ENCODE peak calls at places on chromosomes 11 and 22, in six cellular contexts. One of them, this sample, is unnamed.

GRCh38 chr11:10181811-10182210 is 112.2 kb downstream of the SBF2 start:
- DNase-seq in lower leg skin: no peak
- DNase-seq in RWPE1: peak
- DNase-seq in lower lobe of right lung: no peak
- DNase-seq in cardiac fibroblast: peak
- DNase-seq in GM13976: peak
- DNase-seq in this sample: no peak

GRCh38 chr22:26516503-26516902 is 4.2 kb upstream of the TFIP11 start:
- DNase-seq in lower leg skin: no peak
- DNase-seq in RWPE1: no peak
- DNase-seq in lower lobe of right lung: no peak
- DNase-seq in cardiac fibroblast: no peak
- DNase-seq in GM13976: no peak
- DNase-seq in this sample: no peak

GRCh38 chr11:32426819-32427615 is 8.3 kb downstream of the WT1 start:
- DNase-seq in lower leg skin: no peak
- DNase-seq in RWPE1: no peak
- DNase-seq in lower lobe of right lung: no peak
- DNase-seq in cardiac fibroblast: peak
- DNase-seq in GM13976: peak
- DNase-seq in this sample: no peak

GRCh38 chr11:68191661-68192579 is 21.2 kb downstream of the KMT5B start:
- DNase-seq in lower leg skin: no peak
- DNase-seq in RWPE1: no peak
- DNase-seq in lower lobe of right lung: no peak
- DNase-seq in cardiac fibroblast: no peak
- DNase-seq in GM13976: no peak
- DNase-seq in this sample: no peak

GRCh38 chr11:77031599-77031998 is 2.6 kb upstream of the B3GNT6 start:
- DNase-seq in lower leg skin: no peak
- DNase-seq in RWPE1: no peak
- DNase-seq in lower lobe of right lung: no peak
- DNase-seq in cardiac fibroblast: no peak
- DNase-seq in GM13976: no peak
- DNase-seq in this sample: no peak

GRCh38 chr11:65710424-65710823 is 1.6 kb upstream of the KAT5 start:
- DNase-seq in lower leg skin: no peak
- DNase-seq in RWPE1: no peak
- DNase-seq in lower lobe of right lung: no peak
- DNase-seq in cardiac fibroblast: no peak
- DNase-seq in GM13976: no peak
- DNase-seq in this sample: no peak

GRCh38 chr11:119422505-119423416 is at the start of gene THY1:
- DNase-seq in lower leg skin: no peak
- DNase-seq in RWPE1: no peak
- DNase-seq in lower lobe of right lung: no peak
- DNase-seq in cardiac fibroblast: peak
- DNase-seq in GM13976: peak
- DNase-seq in this sample: no peak

GRCh38 chr11:109062445-109062844 is 359.5 kb upstream of the C11orf87 start:
- DNase-seq in lower leg skin: no peak
- DNase-seq in RWPE1: no peak
- DNase-seq in lower lobe of right lung: no peak
- DNase-seq in cardiac fibroblast: peak
- DNase-seq in GM13976: no peak
- DNase-seq in this sample: no peak

GRCh38 chr11:65695459-65696241 is 16.4 kb upstream of the KAT5 start:
- DNase-seq in lower leg skin: no peak
- DNase-seq in RWPE1: no peak
- DNase-seq in lower lobe of right lung: no peak
- DNase-seq in cardiac fibroblast: peak
- DNase-seq in GM13976: no peak
- DNase-seq in this sample: no peak

GRCh38 chr11:13462928-13463778 is at the start of gene BTBD10:
- DNase-seq in lower leg skin: peak
- DNase-seq in RWPE1: peak
- DNase-seq in lower lobe of right lung: peak
- DNase-seq in cardiac fibroblast: peak
- DNase-seq in GM13976: peak
- DNase-seq in this sample: peak

GRCh38 chr22:30968015-30968923 is at the start of gene MORC2:
- DNase-seq in lower leg skin: no peak
- DNase-seq in RWPE1: peak
- DNase-seq in lower lobe of right lung: peak
- DNase-seq in cardiac fibroblast: peak
- DNase-seq in GM13976: no peak
- DNase-seq in this sample: no peak

GRCh38 chr22:19889951-19890350 is 35.3 kb upstream of the GNB1L start:
- DNase-seq in lower leg skin: no peak
- DNase-seq in RWPE1: no peak
- DNase-seq in lower lobe of right lung: no peak
- DNase-seq in cardiac fibroblast: no peak
- DNase-seq in GM13976: no peak
- DNase-seq in this sample: no peak

GRCh38 chr11:30617762-30618161 is 31.6 kb upstream of the MPPED2 start:
- DNase-seq in lower leg skin: no peak
- DNase-seq in RWPE1: no peak
- DNase-seq in lower lobe of right lung: no peak
- DNase-seq in cardiac fibroblast: no peak
- DNase-seq in GM13976: no peak
- DNase-seq in this sample: no peak

GRCh38 chr22:25131198-25131887 is 68.3 kb upstream of the CRYBB3 start:
- DNase-seq in lower leg skin: no peak
- DNase-seq in RWPE1: no peak
- DNase-seq in lower lobe of right lung: no peak
- DNase-seq in cardiac fibroblast: no peak
- DNase-seq in GM13976: no peak
- DNase-seq in this sample: no peak

GRCh38 chr11:65565624-65566453 is 4.4 kb upstream of the ZNRD2 start:
- DNase-seq in lower leg skin: no peak
- DNase-seq in RWPE1: no peak
- DNase-seq in lower lobe of right lung: no peak
- DNase-seq in cardiac fibroblast: peak
- DNase-seq in GM13976: no peak
- DNase-seq in this sample: no peak

GRCh38 chr11:1126935-1127663 is 30.7 kb upstream of the MUC5AC start:
- DNase-seq in lower leg skin: no peak
- DNase-seq in RWPE1: no peak
- DNase-seq in lower lobe of right lung: no peak
- DNase-seq in cardiac fibroblast: no peak
- DNase-seq in GM13976: no peak
- DNase-seq in this sample: peak

GRCh38 chr11:66789097-66789890 is 53.9 kb upstream of the RCE1 start:
- DNase-seq in lower leg skin: no peak
- DNase-seq in RWPE1: no peak
- DNase-seq in lower lobe of right lung: no peak
- DNase-seq in cardiac fibroblast: no peak
- DNase-seq in GM13976: no peak
- DNase-seq in this sample: no peak

GRCh38 chr11:117199061-117199915 is at the start of gene TAGLN:
- DNase-seq in lower leg skin: no peak
- DNase-seq in RWPE1: peak
- DNase-seq in lower lobe of right lung: peak
- DNase-seq in cardiac fibroblast: peak
- DNase-seq in GM13976: peak
- DNase-seq in this sample: no peak

GRCh38 chr11:111283945-111284481 is 14.3 kb upstream of the POU2AF3 start:
- DNase-seq in lower leg skin: no peak
- DNase-seq in RWPE1: no peak
- DNase-seq in lower lobe of right lung: no peak
- DNase-seq in cardiac fibroblast: no peak
- DNase-seq in GM13976: no peak
- DNase-seq in this sample: no peak

GRCh38 chr11:19827399-19828135 is 114.9 kb downstream of the NAV2 start:
- DNase-seq in lower leg skin: no peak
- DNase-seq in RWPE1: no peak
- DNase-seq in lower lobe of right lung: no peak
- DNase-seq in cardiac fibroblast: no peak
- DNase-seq in GM13976: no peak
- DNase-seq in this sample: no peak

GRCh38 chr11:72754544-72755155 is 2.4 kb upstream of the ARAP1 start:
- DNase-seq in lower leg skin: no peak
- DNase-seq in RWPE1: no peak
- DNase-seq in lower lobe of right lung: no peak
- DNase-seq in cardiac fibroblast: no peak
- DNase-seq in GM13976: no peak
- DNase-seq in this sample: no peak

GRCh38 chr11:31820438-31820818 is 9.3 kb upstream of the PAX6 start:
- DNase-seq in lower leg skin: no peak
- DNase-seq in RWPE1: no peak
- DNase-seq in lower lobe of right lung: no peak
- DNase-seq in cardiac fibroblast: no peak
- DNase-seq in GM13976: peak
- DNase-seq in this sample: no peak

GRCh38 chr22:49667236-49667635 is 160.4 kb downstream of the BRD1 start:
- DNase-seq in lower leg skin: no peak
- DNase-seq in RWPE1: no peak
- DNase-seq in lower lobe of right lung: peak
- DNase-seq in cardiac fibroblast: peak
- DNase-seq in GM13976: no peak
- DNase-seq in this sample: no peak

GRCh38 chr11:41826129-41826528 is 366.7 kb upstream of the LRRC4C start:
- DNase-seq in lower leg skin: no peak
- DNase-seq in RWPE1: no peak
- DNase-seq in lower lobe of right lung: no peak
- DNase-seq in cardiac fibroblast: no peak
- DNase-seq in GM13976: no peak
- DNase-seq in this sample: no peak

GRCh38 chr22:19886605-19887250 is 32.1 kb upstream of the GNB1L start:
- DNase-seq in lower leg skin: no peak
- DNase-seq in RWPE1: peak
- DNase-seq in lower lobe of right lung: peak
- DNase-seq in cardiac fibroblast: peak
- DNase-seq in GM13976: no peak
- DNase-seq in this sample: no peak

GRCh38 chr11:95517453-95517852 is 272.1 kb downstream of the FAM76B start:
- DNase-seq in lower leg skin: no peak
- DNase-seq in RWPE1: no peak
- DNase-seq in lower lobe of right lung: no peak
- DNase-seq in cardiac fibroblast: no peak
- DNase-seq in GM13976: no peak
- DNase-seq in this sample: no peak

GRCh38 chr11:115918579-115918978 is 414.4 kb upstream of the CADM1 start:
- DNase-seq in lower leg skin: no peak
- DNase-seq in RWPE1: no peak
- DNase-seq in lower lobe of right lung: no peak
- DNase-seq in cardiac fibroblast: no peak
- DNase-seq in GM13976: no peak
- DNase-seq in this sample: no peak

GRCh38 chr11:6345356-6345755 is 25.1 kb upstream of the CAVIN3 start:
- DNase-seq in lower leg skin: no peak
- DNase-seq in RWPE1: no peak
- DNase-seq in lower lobe of right lung: no peak
- DNase-seq in cardiac fibroblast: no peak
- DNase-seq in GM13976: no peak
- DNase-seq in this sample: no peak

DNA sequence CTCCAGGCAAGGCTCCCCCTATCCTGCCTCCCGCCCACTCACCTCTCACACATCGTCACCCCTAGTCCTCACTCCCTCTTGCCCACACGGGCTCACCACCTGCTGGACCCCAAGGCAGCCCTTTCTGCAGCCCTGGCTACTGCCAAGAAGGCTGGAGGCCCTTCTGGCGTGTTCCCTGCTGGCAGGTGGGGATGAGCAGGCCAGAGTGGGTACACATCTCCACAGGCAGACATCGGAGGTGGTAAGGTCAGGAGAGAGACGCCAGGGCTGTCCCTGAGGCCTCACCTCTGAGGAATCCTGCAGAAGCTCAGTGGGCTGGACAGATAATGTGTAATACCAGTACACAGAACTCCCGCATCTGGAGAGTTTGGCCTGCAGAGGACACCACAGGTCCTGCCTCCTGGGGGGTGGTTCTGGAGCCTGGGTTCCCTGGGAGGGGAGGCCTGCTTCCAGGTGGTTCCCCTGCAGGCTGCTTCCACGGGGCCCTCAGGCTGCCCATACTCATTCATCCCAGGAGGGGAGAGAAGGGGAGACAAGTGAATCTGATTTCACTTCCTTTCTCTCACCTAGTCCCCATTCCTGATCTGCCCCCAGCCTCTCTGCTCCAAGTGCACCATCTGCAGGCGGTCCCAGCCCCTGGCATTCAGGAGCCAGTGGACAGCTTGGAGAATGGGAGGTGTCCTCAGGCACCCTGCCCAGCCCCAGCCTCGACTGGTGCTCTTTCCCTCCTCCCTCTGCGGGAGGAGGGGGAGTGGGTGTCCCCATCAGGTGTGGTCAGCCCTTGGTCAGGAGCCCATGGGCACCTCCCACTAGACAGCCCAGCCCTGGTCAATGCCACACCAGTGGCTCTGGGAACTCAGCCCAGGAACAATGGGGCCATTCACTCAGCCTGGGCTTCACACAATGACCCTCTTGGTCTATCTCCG is 6.1 kb upstream of the CHST1 start:
- DNase-seq in lower leg skin: no peak
- DNase-seq in RWPE1: no peak
- DNase-seq in lower lobe of right lung: no peak
- DNase-seq in cardiac fibroblast: no peak
- DNase-seq in GM13976: no peak
- DNase-seq in this sample: no peak
- TF ChIP-seq CTCF in lower leg skin: no peak
- TF ChIP-seq CTCF in RWPE1: no peak
- TF ChIP-seq CTCF in lower lobe of right lung: no peak
- TF ChIP-seq CTCF in cardiac fibroblast: no peak
- TF ChIP-seq CTCF in GM13976: no peak
- TF ChIP-seq CTCF in this sample: no peak

DNA sequence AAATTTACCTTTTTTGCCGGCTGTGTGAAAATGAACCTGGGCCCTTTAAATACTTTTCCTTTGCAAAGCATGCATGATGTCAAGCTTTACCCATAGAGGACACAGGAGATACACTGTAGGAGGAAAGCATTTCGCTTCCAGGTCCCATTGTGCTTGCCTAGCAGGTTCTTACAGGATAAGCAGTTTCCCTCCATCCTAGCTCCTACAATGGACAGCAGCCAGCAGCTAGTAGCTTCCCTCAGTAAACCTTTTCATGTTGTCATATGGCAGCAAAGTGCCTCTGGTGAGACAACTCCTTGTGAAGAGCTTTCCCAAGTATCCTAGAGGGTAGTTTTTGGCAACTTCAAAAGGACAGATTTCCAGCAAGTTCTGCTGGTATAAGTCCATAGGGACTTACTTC is 78.4 kb downstream of the RBFOX2 start:
- DNase-seq in lower leg skin: no peak
- DNase-seq in RWPE1: no peak
- DNase-seq in lower lobe of right lung: no peak
- DNase-seq in cardiac fibroblast: no peak
- DNase-seq in GM13976: no peak
- DNase-seq in this sample: no peak
- TF ChIP-seq CTCF in lower leg skin: no peak
- TF ChIP-seq CTCF in RWPE1: no peak
- TF ChIP-seq CTCF in lower lobe of right lung: no peak
- TF ChIP-seq CTCF in cardiac fibroblast: no peak
- TF ChIP-seq CTCF in GM13976: no peak
- TF ChIP-seq CTCF in this sample: no peak

GRCh38 chr11:120696597-120696996 is 185.0 kb downstream of the GRIK4 start:
- DNase-seq in lower leg skin: no peak
- DNase-seq in RWPE1: no peak
- DNase-seq in lower lobe of right lung: no peak
- DNase-seq in cardiac fibroblast: no peak
- DNase-seq in GM13976: no peak
- DNase-seq in this sample: no peak
- TF ChIP-seq CTCF in lower leg skin: no peak
- TF ChIP-seq CTCF in RWPE1: no peak
- TF ChIP-seq CTCF in lower lobe of right lung: no peak
- TF ChIP-seq CTCF in cardiac fibroblast: no peak
- TF ChIP-seq CTCF in GM13976: no peak
- TF ChIP-seq CTCF in this sample: no peak

GRCh38 chr22:37331811-37332536 is 49.7 kb downstream of the CYTH4 start:
- DNase-seq in lower leg skin: no peak
- DNase-seq in RWPE1: no peak
- DNase-seq in lower lobe of right lung: no peak
- DNase-seq in cardiac fibroblast: no peak
- DNase-seq in GM13976: no peak
- DNase-seq in this sample: no peak
- TF ChIP-seq CTCF in lower leg skin: no peak
- TF ChIP-seq CTCF in RWPE1: no peak
- TF ChIP-seq CTCF in lower lobe of right lung: no peak
- TF ChIP-seq CTCF in cardiac fibroblast: peak
- TF ChIP-seq CTCF in GM13976: no peak
- TF ChIP-seq CTCF in this sample: no peak

This sample was measured in activated B cell treated with CpG ODN at 0.5 μM for 24 hours.